ENCODE peak calls at places on chromosomes 3 and 15, in four cellular contexts. U, Z, J and K are unnamed samples.

GRCh38 chr3:177420643-177421042 is 223.4 kb upstream of the TBL1XR1 start:
- DNase-seq in U (no peak), Z (no peak), J (no peak), K (no peak)

GRCh38 chr3:66036586-66037061 is 2.1 kb downstream of the MAGI1 start:
- DNase-seq in J (no peak), Z (no peak), U (no peak), K (no peak)

GRCh38 chr15:98776607-98777281 is 128.4 kb downstream of the IGF1R start:
- DNase-seq in J (peak; percentile 67), Z (peak; percentile 31), U (no peak), K (peak; percentile 30)

GRCh38 chr3:35483131-35483530 is 156.2 kb upstream of the ARPP21 start:
- DNase-seq in Z (no peak), J (no peak), U (no peak), K (no peak)

GRCh38 chr3:30666564-30667249 is 60.3 kb downstream of the TGFBR2 start:
- DNase-seq in J (no peak), U (no peak), Z (no peak), K (no peak)

GRCh38 chr3:183823963-183824362 is 1.4 kb downstream of the MAP6D1 start:
- DNase-seq in Z (no peak), J (no peak), U (no peak), K (no peak)

GRCh38 chr3:53485675-53486365 is 8.6 kb upstream of the CACNA1D start:
- DNase-seq in Z (no peak), J (no peak), U (no peak), K (no peak)

GRCh38 chr3:190566043-190566933 is 52.4 kb downstream of the IL1RAP start:
- DNase-seq in Z (no peak), J (no peak), U (peak; percentile 99), K (no peak)

GRCh38 chr15:33968224-33968623 is at the start of gene CHRM5:
- DNase-seq in J (no peak), U (no peak), Z (no peak), K (no peak)

GRCh38 chr3:136106101-136106500 is 90.0 kb downstream of the MSL2 start:
- DNase-seq in J (no peak), Z (no peak), U (no peak), K (no peak)

GRCh38 chr15:100686021-100686724 is 83.8 kb downstream of the ASB7 start:
- DNase-seq in Z (no peak), J (no peak), U (no peak), K (no peak)

GRCh38 chr3:194689493-194689901 is 3.8 kb downstream of the FAM43A start:
- DNase-seq in U (no peak), Z (no peak), J (no peak), K (no peak)

GRCh38 chr15:87369269-87369668 is 887.3 kb downstream of the NTRK3 start:
- DNase-seq in U (no peak), J (no peak), Z (no peak), K (no peak)

GRCh38 chr3:42601898-42602581 is 1.6 kb downstream of the NKTR start:
- DNase-seq in Z (no peak), U (no peak), J (no peak), K (no peak)

GRCh38 chr3:66796343-66796742 is 201.8 kb upstream of the KBTBD8 start:
- DNase-seq in Z (no peak), U (no peak), J (no peak), K (no peak)

GRCh38 chr3:71753716-71754609 is at the start of gene GPR27:
- DNase-seq in U (no peak), J (no peak), Z (no peak), K (peak; percentile 27)
- TF ChIP-seq SPI1 in U (no peak), J (no peak), Z (no peak), K (no peak)

DNA sequence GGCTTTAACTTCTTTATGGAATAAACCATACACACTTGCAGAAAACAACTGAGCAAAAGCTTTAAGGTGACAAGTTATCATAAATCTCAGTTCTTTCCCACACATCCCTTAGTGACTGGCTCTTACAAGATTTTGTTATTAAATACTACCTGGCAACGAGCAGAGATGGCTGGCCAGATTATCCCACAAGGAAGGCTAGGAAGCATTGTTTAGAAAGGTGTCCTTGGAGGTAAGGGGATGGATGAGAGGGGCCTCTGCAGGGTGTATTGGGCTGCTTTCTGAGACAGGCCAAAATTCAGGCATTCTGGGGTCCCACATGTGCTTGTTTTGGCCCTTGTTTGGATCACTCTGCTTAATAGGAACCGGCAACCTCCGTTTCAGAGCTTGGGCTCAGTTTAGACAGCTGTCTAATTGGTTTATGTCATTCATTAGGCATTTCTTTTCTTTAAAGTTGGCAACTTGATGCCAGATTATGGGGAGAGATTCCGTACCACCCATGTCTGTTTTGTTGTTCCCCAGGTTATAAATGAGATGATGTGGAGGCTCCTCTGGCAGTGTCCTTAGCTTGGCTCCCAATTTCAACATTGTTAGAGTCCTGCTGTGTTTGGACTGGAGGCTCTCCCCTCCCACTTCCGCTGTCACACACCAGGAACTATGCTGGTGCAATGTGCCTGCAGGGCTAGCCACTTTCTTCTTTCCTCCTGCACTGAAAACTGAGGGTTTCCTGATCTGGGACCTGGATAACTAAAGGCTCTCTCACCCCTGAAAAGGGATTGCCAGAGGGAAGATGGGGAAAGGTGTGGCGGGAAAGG is 121.1 kb downstream of the TPRG1 start:
- DNase-seq in Z (no peak), U (no peak), J (no peak), K (no peak)
- TF ChIP-seq SPI1 in Z (no peak), U (no peak), J (no peak), K (no peak)

DNA sequence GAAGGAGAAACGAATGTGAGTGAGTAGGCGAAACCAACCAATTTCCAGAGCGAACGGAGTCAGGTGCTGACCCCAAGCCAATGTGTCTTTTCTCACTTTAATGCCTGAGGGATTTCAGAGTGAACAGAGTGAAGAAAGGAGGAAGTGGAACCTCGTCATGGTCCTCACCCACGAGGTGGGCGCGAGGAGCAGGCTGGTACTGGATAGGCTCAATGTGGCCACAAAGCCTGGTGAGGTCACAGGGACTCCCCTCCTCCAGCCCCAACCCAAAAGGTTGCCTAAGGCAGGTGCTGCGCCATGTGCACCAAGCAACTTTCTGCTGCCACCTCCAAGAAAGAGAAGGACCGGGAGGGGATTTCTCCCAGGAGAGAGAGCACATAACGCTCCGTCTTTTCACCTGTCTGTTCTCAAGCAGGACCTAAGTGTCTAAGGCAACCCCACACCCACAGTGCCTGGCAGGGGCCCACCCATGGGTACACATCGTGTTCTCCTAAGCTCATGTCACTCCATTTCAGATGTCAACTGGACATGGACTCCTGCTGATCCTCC is 3.8 kb downstream of the NRROS start:
- DNase-seq in U (peak; percentile 92), Z (no peak), J (peak; percentile 98), K (peak; percentile 74)
- TF ChIP-seq SPI1 in U (peak; percentile 98), Z (peak; percentile 63), J (peak; percentile 100), K (peak; percentile 100)

GRCh38 chr3:58021962-58022361 is 13.7 kb downstream of the FLNB start:
- DNase-seq in U (no peak), Z (no peak), J (no peak), K (no peak)

GRCh38 chr3:58019343-58019742 is 11.1 kb downstream of the FLNB start:
- DNase-seq in J (no peak), U (no peak), Z (no peak), K (no peak)

GRCh38 chr3:58022490-58022889 is 14.3 kb downstream of the FLNB start:
- DNase-seq in J (no peak), Z (no peak), U (no peak), K (no peak)

GRCh38 chr3:58020740-58021071 is 12.5 kb downstream of the FLNB start:
- DNase-seq in J (no peak), U (no peak), Z (no peak), K (no peak)

DNA sequence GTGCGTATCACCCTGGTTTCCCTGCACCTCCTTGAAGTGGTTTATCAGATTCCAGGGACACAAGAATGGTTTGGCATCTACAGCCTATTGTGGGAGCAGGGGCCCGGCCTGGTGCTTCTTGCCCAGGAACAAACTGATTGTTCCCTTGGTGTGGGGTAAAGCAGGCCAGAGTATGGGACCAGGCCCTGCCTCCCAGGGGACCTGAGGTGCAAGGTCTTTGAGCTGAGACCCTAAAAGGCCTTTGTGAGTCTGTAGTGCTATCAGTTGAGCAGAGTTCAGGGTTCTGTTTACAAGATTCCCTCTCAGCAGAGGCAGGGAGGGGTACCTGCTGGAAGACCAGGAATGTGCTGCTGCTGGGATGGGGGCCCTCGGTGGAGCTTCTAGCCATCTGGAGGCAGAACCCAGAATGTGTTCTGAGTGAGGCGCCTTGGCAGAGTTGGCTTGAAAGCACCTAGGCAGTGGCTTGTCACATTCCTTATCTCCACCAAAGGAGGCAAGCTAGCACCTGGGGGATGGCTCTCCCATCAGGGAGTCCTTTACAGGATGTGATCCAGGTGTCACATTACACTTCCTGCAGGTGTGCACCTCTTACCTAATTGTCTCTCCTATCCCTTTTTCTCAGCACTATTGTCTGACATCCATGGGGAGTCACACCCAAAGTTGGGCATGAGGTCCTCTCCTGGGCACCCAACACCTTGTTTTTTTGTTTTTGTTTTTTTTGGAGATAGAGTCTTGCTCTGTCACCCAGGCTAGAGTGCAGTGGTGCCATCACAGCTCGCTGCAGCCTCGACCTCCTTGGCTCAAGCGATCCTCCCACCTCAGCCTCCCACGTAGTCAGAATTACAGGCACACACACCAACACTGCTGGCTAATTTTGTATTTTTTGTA is 13.1 kb downstream of the FLNB start:
- DNase-seq in Z (no peak), J (no peak), U (no peak), K (no peak)
- TF ChIP-seq SPI1 in Z (no peak), J (no peak), U (no peak), K (no peak)

GRCh38 chr3:4828279-4829030 is 150.8 kb upstream of the BHLHE40 start:
- DNase-seq in J (no peak), U (no peak), Z (peak; percentile 53), K (no peak)

GRCh38 chr3:4829031-4829394 is 150.2 kb upstream of the BHLHE40 start:
- DNase-seq in Z (no peak), U (no peak), J (no peak), K (no peak)

GRCh38 chr3:4825572-4826236 is 153.5 kb upstream of the BHLHE40 start:
- DNase-seq in U (no peak), Z (peak; percentile 67), J (no peak), K (no peak)

GRCh38 chr3:4826237-4827100 is 152.8 kb upstream of the BHLHE40 start:
- DNase-seq in U (no peak), Z (no peak), J (no peak), K (no peak)

GRCh38 chr3:4827767-4828166 is 151.5 kb upstream of the BHLHE40 start:
- DNase-seq in J (no peak), U (no peak), Z (no peak), K (no peak)
- TF ChIP-seq SPI1 in J (no peak), U (no peak), Z (no peak), K (no peak)